ENCODE peak calls at places on chromosome 2, in five cellular contexts. U is stomach; N is astrocyte of the hippocampus; J is AG04450; M is effector CD4-positive, alpha-beta T cell. G is an unnamed sample.
A peak's percentile ranks its signal among the peaks of the same experiment; 100 is the strongest.

GRCh38 chr2:199261221-199261620 is 196.5 kb downstream of the SATB2 start:
- DNase-seq in U (no peak), N (peak; percentile 83), J (peak; percentile 46), M (no peak), G (no peak)

GRCh38 chr2:51068237-51068636 is 36.3 kb upstream of the NRXN1 start:
- DNase-seq in U (no peak), N (no peak), J (no peak), M (no peak), G (no peak)

GRCh38 chr2:16142383-16143361 is 202.3 kb downstream of the MYCN start:
- DNase-seq in U (peak; percentile 89), N (no peak), J (no peak), M (no peak), G (no peak)

GRCh38 chr2:120013569-120014223 is 819 bp downstream of the EPB41L5 start:
- DNase-seq in U (no peak), N (no peak), J (no peak), M (no peak), G (no peak)

GRCh38 chr2:21123473-21124393 is at the start of gene TDRD15:
- DNase-seq in U (no peak), N (no peak), J (no peak), M (no peak), G (no peak)

GRCh38 chr2:218028189-218028495 is 25.3 kb upstream of the TNS1 start:
- DNase-seq in U (peak; percentile 22), N (no peak), J (no peak), M (no peak), G (no peak)

GRCh38 chr2:128606837-128607236 is 288.2 kb upstream of the HS6ST1 start:
- DNase-seq in U (no peak), N (no peak), J (no peak), M (no peak), G (peak; percentile 29)

GRCh38 chr2:140836826-140837225 is 1294.0 kb downstream of the LRP1B start:
- DNase-seq in U (no peak), N (no peak), J (peak; percentile 8), M (no peak), G (no peak)

GRCh38 chr2:21317131-21317530 is 193.4 kb downstream of the TDRD15 start:
- DNase-seq in U (peak; percentile 50), N (peak; percentile 22), J (no peak), M (no peak), G (no peak)

GRCh38 chr2:107595749-107596148 is 230.9 kb upstream of the RGPD4 start:
- DNase-seq in U (no peak), N (peak; percentile 70), J (peak; percentile 45), M (no peak), G (no peak)

GRCh38 chr2:47569658-47570398 is 166.9 kb downstream of the MSH2 start:
- DNase-seq in U (no peak), N (peak; percentile 55), J (no peak), M (no peak), G (no peak)

GRCh38 chr2:905091-905832 is 45.4 kb upstream of the SNTG2 start:
- DNase-seq in U (peak; percentile 17), N (no peak), J (no peak), M (no peak), G (no peak)

GRCh38 chr2:235268535-235268934 is 225.3 kb upstream of the AGAP1 start:
- DNase-seq in U (no peak), N (peak; percentile 37), J (peak; percentile 34), M (no peak), G (no peak)

GRCh38 chr2:67485431-67485830 is 88.3 kb downstream of the ETAA1 start:
- DNase-seq in U (no peak), N (peak; percentile 51), J (no peak), M (no peak), G (no peak)

GRCh38 chr2:188333751-188334524 is 42.3 kb downstream of the GULP1 start:
- DNase-seq in U (peak; percentile 26), N (peak; percentile 32), J (no peak), M (no peak), G (no peak)

GRCh38 chr2:170235860-170236638 is 58.1 kb downstream of the MYO3B start:
- DNase-seq in U (no peak), N (peak; percentile 75), J (no peak), M (no peak), G (no peak)

GRCh38 chr2:46062637-46063412 is 234.4 kb upstream of the EPAS1 start:
- DNase-seq in U (peak; percentile 85), N (peak; percentile 89), J (peak; percentile 73), M (peak; percentile 53), G (no peak)

GRCh38 chr2:157538073-157538472 is 90.6 kb downstream of the ACVR1C start:
- DNase-seq in U (no peak), N (no peak), J (no peak), M (no peak), G (no peak)

GRCh38 chr2:44100351-44100750 is 68.3 kb upstream of the PPM1B start:
- DNase-seq in U (peak; percentile 38), N (peak; percentile 93), J (peak; percentile 72), M (no peak), G (peak; percentile 68)

GRCh38 chr2:85258194-85258605 is 69.6 kb downstream of the TGOLN2 start:
- DNase-seq in U (no peak), N (no peak), J (no peak), M (no peak), G (no peak)

GRCh38 chr2:68000170-68000825 is 62.5 kb downstream of the C1D start:
- DNase-seq in U (no peak), N (peak; percentile 15), J (no peak), M (no peak), G (no peak)

GRCh38 chr2:54568876-54569298 is 112.8 kb downstream of the SPTBN1 start:
- DNase-seq in U (peak; percentile 73), N (no peak), J (no peak), M (no peak), G (no peak)

GRCh38 chr2:237692601-237693079 is 65.3 kb downstream of the LRRFIP1 start:
- DNase-seq in U (no peak), N (peak; percentile 64), J (no peak), M (peak; percentile 13), G (no peak)

GRCh38 chr2:194867328-194867727 is 789.7 kb upstream of the SLC39A10 start:
- DNase-seq in U (no peak), N (peak; percentile 11), J (no peak), M (no peak), G (no peak)

GRCh38 chr2:95240091-95240490 is 32.8 kb downstream of the ZNF892 start:
- DNase-seq in U (no peak), N (no peak), J (no peak), M (no peak), G (no peak)

GRCh38 chr2:31199206-31199605 is 18.1 kb downstream of the CAPN14 start:
- DNase-seq in U (no peak), N (no peak), J (no peak), M (no peak), G (no peak)